ENCODE peak calls at places on chromosomes 1 and 21, in six cellular contexts. P is fibroblast of the conjunctiva; T is CD4-positive, alpha-beta T cell; R is NCI-H2227 treated with DMSO at 0.1 percent for 48 hours; Z is activated naive CD8-positive, alpha-beta T cell treated with anti-CD3 and anti-CD28 coated beads, Interleukin-2, amount 10 ng/mL, durations not matched to agents 7 days and 5 days; O is HTR-8/SVneo. F is an unnamed sample.

GRCh38 chr1:183588827-183589226 is 1.4 kb downstream of the NCF2 start:
- DNase-seq in P (no peak), T (no peak), R (no peak), Z (no peak), O (no peak), F (no peak)

GRCh38 chr1:196717868-196718267 is 56.8 kb upstream of the CFHR3 start:
- DNase-seq in P (no peak), T (no peak), R (no peak), Z (no peak), O (no peak), F (no peak)

GRCh38 chr1:111571987-111572386 is 47.6 kb upstream of the RAP1A start:
- DNase-seq in P (peak), T (no peak), R (peak), Z (no peak), O (peak), F (no peak)

GRCh38 chr1:84247425-84248220 is 53.9 kb upstream of the SAMD13 start:
- DNase-seq in P (peak), T (no peak), R (no peak), Z (no peak), O (peak), F (no peak)

GRCh38 chr1:174466607-174467006 is 18.8 kb downstream of the GPR52 start:
- DNase-seq in P (no peak), T (no peak), R (no peak), Z (no peak), O (no peak), F (no peak)

GRCh38 chr1:212727386-212728181 is 27.9 kb upstream of the BATF3 start:
- DNase-seq in P (no peak), T (no peak), R (no peak), Z (no peak), O (no peak), F (no peak)

GRCh38 chr1:65435987-65436386 is 15.5 kb downstream of the LEPR start:
- DNase-seq in P (no peak), T (no peak), R (no peak), Z (no peak), O (no peak), F (no peak)

GRCh38 chr1:221708076-221708571 is 33.8 kb downstream of the DUSP10 start:
- DNase-seq in P (no peak), T (no peak), R (no peak), Z (no peak), O (no peak), F (no peak)

GRCh38 chr1:14826172-14826636 is 227.7 kb downstream of the KAZN start:
- DNase-seq in P (peak), T (no peak), R (no peak), Z (no peak), O (no peak), F (no peak)

GRCh38 chr1:66563094-66563800 is 29.3 kb downstream of the SGIP1 start:
- DNase-seq in P (peak), T (no peak), R (no peak), Z (no peak), O (peak), F (no peak)

GRCh38 chr21:25507522-25507921 is 99.8 kb downstream of the MRPL39 start:
- DNase-seq in P (no peak), T (no peak), R (no peak), Z (no peak), O (no peak), F (no peak)

GRCh38 chr1:3066826-3067225 is 2.2 kb upstream of the PRDM16 start:
- DNase-seq in P (no peak), T (no peak), R (no peak), Z (peak), O (no peak), F (no peak)

GRCh38 chr1:43207229-43207853 is 35.2 kb downstream of the CFAP57 start:
- DNase-seq in P (no peak), T (no peak), R (no peak), Z (no peak), O (peak), F (peak)

GRCh38 chr1:63813829-63814277 is 40.0 kb downstream of the ROR1 start:
- DNase-seq in P (peak), T (no peak), R (no peak), Z (no peak), O (no peak), F (no peak)

GRCh38 chr1:221712198-221712684 is 29.6 kb downstream of the DUSP10 start:
- DNase-seq in P (no peak), T (no peak), R (no peak), Z (no peak), O (no peak), F (no peak)

GRCh38 chr1:21931171-21932093 is 5.7 kb downstream of the HSPG2 start:
- DNase-seq in P (no peak), T (no peak), R (no peak), Z (no peak), O (peak), F (peak)

GRCh38 chr1:114729782-114730181 is 13.2 kb upstream of the NRAS start:
- DNase-seq in P (no peak), T (no peak), R (no peak), Z (no peak), O (no peak), F (no peak)

GRCh38 chr1:97943354-97943753 is 22.5 kb upstream of the DPYD start:
- DNase-seq in P (peak), T (no peak), R (no peak), Z (no peak), O (no peak), F (no peak)

GRCh38 chr1:13809461-13810159 is 109.6 kb downstream of the PRDM2 start:
- DNase-seq in P (no peak), T (no peak), R (no peak), Z (no peak), O (no peak), F (no peak)

GRCh38 chr1:34500451-34500850 is 254.4 kb upstream of the GJB5 start:
- DNase-seq in P (no peak), T (no peak), R (no peak), Z (peak), O (peak), F (no peak)

GRCh38 chr1:234865171-234866006 is 255.4 kb upstream of the IRF2BP2 start:
- DNase-seq in P (no peak), T (no peak), R (no peak), Z (no peak), O (no peak), F (no peak)

GRCh38 chr1:156748670-156749428 is 2.6 kb downstream of the HDGF start:
- DNase-seq in P (no peak), T (no peak), R (no peak), Z (no peak), O (no peak), F (peak)

GRCh38 chr1:219326843-219327242 is 153.2 kb downstream of the LYPLAL1 start:
- DNase-seq in P (no peak), T (no peak), R (peak), Z (no peak), O (no peak), F (no peak)

GRCh38 chr1:1421147-1421906 is at the start of gene ANKRD65:
- DNase-seq in P (no peak), T (no peak), R (no peak), Z (no peak), O (no peak), F (peak)

GRCh38 chr1:62263006-62263812 is 56.0 kb downstream of the KANK4 start:
- DNase-seq in P (no peak), T (no peak), R (no peak), Z (no peak), O (no peak), F (no peak)

GRCh38 chr1:188343914-188344313 is 1515.2 kb downstream of the PLA2G4A start:
- DNase-seq in P (no peak), T (no peak), R (no peak), Z (no peak), O (no peak), F (no peak)

GRCh38 chr1:179021873-179022272 is 3.8 kb upstream of the FAM20B start:
- DNase-seq in P (no peak), T (no peak), R (peak), Z (no peak), O (no peak), F (no peak)

GRCh38 chr1:21302747-21303715 is 12.8 kb upstream of the ECE1 start:
- DNase-seq in P (peak), T (no peak), R (no peak), Z (no peak), O (peak), F (no peak)

GRCh38 chr1:196160066-196160795 is 448.0 kb downstream of the KCNT2 start:
- DNase-seq in P (peak), T (no peak), R (no peak), Z (no peak), O (no peak), F (no peak)

GRCh38 chr1:26114165-26114927 is 2.7 kb downstream of the PDIK1L start:
- DNase-seq in P (no peak), T (no peak), R (no peak), Z (no peak), O (no peak), F (no peak)

GRCh38 chr1:3632716-3633343 is 8.0 kb downstream of the TPRG1L start:
- DNase-seq in P (no peak), T (no peak), R (no peak), Z (no peak), O (no peak), F (no peak)

GRCh38 chr1:194538453-194538852 is 1352.0 kb upstream of the B3GALT2 start:
- DNase-seq in P (no peak), T (no peak), R (no peak), Z (no peak), O (no peak), F (no peak)

GRCh38 chr1:229070168-229070567 is 200.7 kb upstream of the RAB4A start:
- DNase-seq in P (peak), T (no peak), R (no peak), Z (no peak), O (peak), F (peak)

GRCh38 chr1:147185442-147185841 is 13.2 kb upstream of the PRKAB2 start:
- DNase-seq in P (no peak), T (no peak), R (no peak), Z (no peak), O (no peak), F (no peak)

GRCh38 chr1:193581338-193581737 is 394.9 kb upstream of the B3GALT2 start:
- DNase-seq in P (no peak), T (no peak), R (no peak), Z (no peak), O (no peak), F (no peak)

GRCh38 chr1:113452921-113453770 is 62.8 kb downstream of the MAGI3 start:
- DNase-seq in P (peak), T (no peak), R (no peak), Z (no peak), O (peak), F (no peak)